ENCODE peak calls at places on chromosomes 7 and 10, in ten cellular contexts. X is psoas muscle; H is prostate gland; K is NCI-H1417; F is fibroblast of mammary gland; W is cerebellar cortex; A is anterior cingulate cortex; S is stimulated activated CD4-positive, alpha-beta T cell treated with anti-CD3 and anti-CD28 coated beads, Interleukin-2, amount 100 ng/mL, for 48 hours; E is D721Med; N is Kasumi-1. R is an unnamed sample.

GRCh38 chr10:12501851-12502525 is 152.6 kb downstream of the CAMK1D start:
- DNase-seq in X (no peak), H (no peak), K (no peak), F (no peak), W (no peak), A (no peak), S (no peak), E (no peak), N (no peak), R (no peak)

GRCh38 chr10:6083523-6084475 is 5.0 kb upstream of the RBM17 start:
- DNase-seq in X (no peak), H (no peak), K (no peak), F (peak; percentile 33), W (no peak), A (no peak), S (peak; percentile 57), E (no peak), N (no peak), R (no peak)

GRCh38 chr7:41879113-41879385 is 176.2 kb upstream of the INHBA start:
- DNase-seq in X (no peak), H (no peak), K (no peak), F (peak; percentile 55), W (no peak), A (no peak), S (no peak), E (no peak), N (no peak), R (no peak)

GRCh38 chr7:94449151-94449725 is 54.5 kb downstream of the COL1A2 start:
- DNase-seq in X (no peak), H (no peak), K (peak; percentile 43), F (peak; percentile 64), W (peak; percentile 53), A (no peak), S (no peak), E (no peak), N (peak; percentile 70), R (peak; percentile 62)

GRCh38 chr7:90312745-90313144 is 8.4 kb downstream of the FAM237B start:
- DNase-seq in X (no peak), H (no peak), K (no peak), F (peak; percentile 30), W (peak; percentile 15), A (no peak), S (no peak), E (no peak), N (peak; percentile 6), R (no peak)

GRCh38 chr7:69967699-69968450 is 369.6 kb downstream of the AUTS2 start:
- DNase-seq in X (no peak), H (no peak), K (peak; percentile 72), F (no peak), W (peak; percentile 10), A (no peak), S (no peak), E (no peak), N (no peak), R (no peak)

GRCh38 chr7:93717217-93717900 is 142.8 kb upstream of the CALCR start:
- DNase-seq in X (no peak), H (no peak), K (no peak), F (peak; percentile 73), W (no peak), A (no peak), S (no peak), E (no peak), N (no peak), R (peak; percentile 69)

GRCh38 chr10:99232357-99232999 is 3.2 kb downstream of the HPSE2 start:
- DNase-seq in X (peak; percentile 51), H (no peak), K (no peak), F (peak; percentile 8), W (no peak), A (no peak), S (no peak), E (no peak), N (no peak), R (no peak)